ENCODE peak calls at places on chromosome 18, in six cellular contexts. One of them, this sample, is unnamed.

GRCh38 chr18:24491882-24492281 is 31.4 kb downstream of the HRH4 start:
- DNase-seq in GM20000: peak; percentile 24
- DNase-seq in HFFc6: no peak
- DNase-seq in stomach: no peak
- DNase-seq in kidney: no peak
- DNase-seq in thoracic aorta: no peak
- DNase-seq in this sample: no peak

GRCh38 chr18:47915229-47915628 is 15.2 kb downstream of the SMAD2 start:
- DNase-seq in GM20000: no peak
- DNase-seq in stomach: no peak
- DNase-seq in HFFc6: no peak
- DNase-seq in kidney: no peak
- DNase-seq in thoracic aorta: no peak
- DNase-seq in this sample: no peak

GRCh38 chr18:21513292-21513691 is 87.2 kb downstream of the ESCO1 start:
- DNase-seq in stomach: no peak
- DNase-seq in HFFc6: peak; percentile 37
- DNase-seq in GM20000: no peak
- DNase-seq in thoracic aorta: no peak
- DNase-seq in kidney: no peak
- DNase-seq in this sample: no peak

GRCh38 chr18:68436485-68436884 is 278.4 kb downstream of the TMX3 start:
- DNase-seq in kidney: no peak
- DNase-seq in GM20000: no peak
- DNase-seq in HFFc6: peak; percentile 67
- DNase-seq in stomach: no peak
- DNase-seq in thoracic aorta: no peak
- DNase-seq in this sample: no peak

GRCh38 chr18:52569492-52569891 is 229.5 kb downstream of the DCC start:
- DNase-seq in HFFc6: no peak
- DNase-seq in GM20000: no peak
- DNase-seq in stomach: no peak
- DNase-seq in thoracic aorta: no peak
- DNase-seq in kidney: no peak
- DNase-seq in this sample: no peak

GRCh38 chr18:65751145-65752085 is 603 bp downstream of the CDH7 start:
- DNase-seq in stomach: no peak
- DNase-seq in thoracic aorta: no peak
- DNase-seq in GM20000: no peak
- DNase-seq in HFFc6: no peak
- DNase-seq in kidney: peak; percentile 52
- DNase-seq in this sample: no peak

GRCh38 chr18:76252880-76253279 is 242.2 kb downstream of the ZNF516 start:
- DNase-seq in HFFc6: no peak
- DNase-seq in thoracic aorta: no peak
- DNase-seq in kidney: no peak
- DNase-seq in stomach: no peak
- DNase-seq in GM20000: no peak
- DNase-seq in this sample: no peak

GRCh38 chr18:35456181-35456850 is 41.4 kb downstream of the INO80C start:
- DNase-seq in thoracic aorta: no peak
- DNase-seq in stomach: no peak
- DNase-seq in kidney: no peak
- DNase-seq in GM20000: no peak
- DNase-seq in HFFc6: no peak
- DNase-seq in this sample: no peak

GRCh38 chr18:53947092-53947640 is 277.3 kb downstream of the MBD2 start:
- DNase-seq in kidney: no peak
- DNase-seq in thoracic aorta: no peak
- DNase-seq in HFFc6: no peak
- DNase-seq in stomach: no peak
- DNase-seq in GM20000: no peak
- DNase-seq in this sample: no peak

GRCh38 chr18:77566604-77567003 is 317.0 kb downstream of the GALR1 start:
- DNase-seq in HFFc6: no peak
- DNase-seq in stomach: no peak
- DNase-seq in GM20000: no peak
- DNase-seq in thoracic aorta: no peak
- DNase-seq in kidney: no peak
- DNase-seq in this sample: no peak

GRCh38 chr18:44625367-44625766 is 55.3 kb upstream of the SETBP1 start:
- DNase-seq in stomach: no peak
- DNase-seq in thoracic aorta: no peak
- DNase-seq in GM20000: no peak
- DNase-seq in kidney: no peak
- DNase-seq in HFFc6: no peak
- DNase-seq in this sample: no peak

GRCh38 chr18:7572837-7573236 is 5.7 kb downstream of the PTPRM start:
- DNase-seq in thoracic aorta: no peak
- DNase-seq in stomach: no peak
- DNase-seq in GM20000: no peak
- DNase-seq in kidney: no peak
- DNase-seq in HFFc6: peak; percentile 44
- DNase-seq in this sample: no peak

GRCh38 chr18:59986139-59986538 is 86.3 kb downstream of the PMAIP1 start:
- DNase-seq in HFFc6: no peak
- DNase-seq in kidney: peak; percentile 61
- DNase-seq in stomach: no peak
- DNase-seq in thoracic aorta: no peak
- DNase-seq in GM20000: no peak
- DNase-seq in this sample: no peak

GRCh38 chr18:23884712-23885375 is 129.7 kb upstream of the TTC39C start:
- DNase-seq in kidney: peak; percentile 88
- DNase-seq in GM20000: no peak
- DNase-seq in thoracic aorta: no peak
- DNase-seq in HFFc6: no peak
- DNase-seq in stomach: peak; percentile 72
- DNase-seq in this sample: no peak

GRCh38 chr18:32372381-32373061 is 98.2 kb downstream of the GAREM1 start:
- DNase-seq in kidney: no peak
- DNase-seq in stomach: peak; percentile 81
- DNase-seq in GM20000: no peak
- DNase-seq in HFFc6: no peak
- DNase-seq in thoracic aorta: no peak
- DNase-seq in this sample: no peak

GRCh38 chr18:23743733-23744333 is 54.6 kb downstream of the LAMA3 start:
- DNase-seq in kidney: no peak
- DNase-seq in thoracic aorta: no peak
- DNase-seq in HFFc6: no peak
- DNase-seq in GM20000: no peak
- DNase-seq in stomach: no peak
- DNase-seq in this sample: no peak

GRCh38 chr18:61470111-61470673 is 137.0 kb downstream of the CDH20 start:
- DNase-seq in GM20000: no peak
- DNase-seq in thoracic aorta: no peak
- DNase-seq in kidney: no peak
- DNase-seq in HFFc6: no peak
- DNase-seq in stomach: no peak
- DNase-seq in this sample: no peak

GRCh38 chr18:55458456-55459238 is 129.3 kb downstream of the TCF4 start:
- DNase-seq in GM20000: no peak
- DNase-seq in thoracic aorta: no peak
- DNase-seq in stomach: no peak
- DNase-seq in kidney: no peak
- DNase-seq in HFFc6: no peak
- DNase-seq in this sample: no peak

GRCh38 chr18:51193621-51194287 is 3.7 kb downstream of the MEX3C start:
- DNase-seq in GM20000: no peak
- DNase-seq in stomach: no peak
- DNase-seq in kidney: no peak
- DNase-seq in thoracic aorta: no peak
- DNase-seq in HFFc6: peak; percentile 72
- DNase-seq in this sample: peak; percentile 61

GRCh38 chr18:55838841-55839240 is 250.8 kb upstream of the TCF4 start:
- DNase-seq in thoracic aorta: no peak
- DNase-seq in HFFc6: peak; percentile 50
- DNase-seq in GM20000: no peak
- DNase-seq in kidney: no peak
- DNase-seq in stomach: no peak
- DNase-seq in this sample: no peak

DNA sequence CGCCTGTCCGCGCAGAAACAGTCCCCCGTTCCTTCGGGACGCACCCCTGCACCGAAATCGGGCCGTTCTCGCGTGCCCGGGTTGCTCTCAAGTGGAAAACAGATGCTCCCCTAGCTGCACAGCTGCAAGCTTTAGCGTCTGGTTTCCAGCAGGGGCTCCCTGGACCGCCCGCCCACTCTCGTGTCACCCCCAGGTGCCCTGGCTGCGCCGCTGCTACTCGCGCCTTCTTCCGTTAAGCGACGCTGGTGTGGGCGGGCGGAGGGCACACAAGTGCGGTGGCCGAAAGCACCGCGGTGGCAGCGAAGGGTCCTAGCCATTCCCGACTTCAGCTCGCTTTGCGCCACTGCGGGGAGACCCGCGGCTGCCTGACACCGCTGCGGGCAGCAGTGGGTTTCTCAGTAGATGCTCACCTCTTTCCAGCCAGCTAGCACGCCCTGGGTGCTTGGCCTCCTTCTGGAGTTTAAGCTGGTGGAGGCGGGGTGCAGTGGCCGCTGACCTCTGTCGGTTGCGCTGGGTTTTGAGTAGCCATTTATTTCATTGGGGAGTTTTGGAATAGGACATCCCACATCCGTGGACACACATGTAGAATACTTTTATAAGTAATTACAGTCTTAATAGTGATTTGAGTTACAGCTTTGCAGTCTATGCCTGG is 806 bp downstream of the ZNF407 start:
- DNase-seq in kidney: peak; percentile 88
- DNase-seq in thoracic aorta: no peak
- DNase-seq in GM20000: peak; percentile 65
- DNase-seq in stomach: peak; percentile 37
- DNase-seq in HFFc6: peak; percentile 37
- DNase-seq in this sample: no peak
- TF ChIP-seq CTCF in kidney: no peak
- TF ChIP-seq CTCF in thoracic aorta: peak; percentile 24
- TF ChIP-seq CTCF in GM20000: no peak
- TF ChIP-seq CTCF in stomach: no peak
- TF ChIP-seq CTCF in HFFc6: peak; percentile 44
- TF ChIP-seq CTCF in this sample: peak; percentile 15

DNA sequence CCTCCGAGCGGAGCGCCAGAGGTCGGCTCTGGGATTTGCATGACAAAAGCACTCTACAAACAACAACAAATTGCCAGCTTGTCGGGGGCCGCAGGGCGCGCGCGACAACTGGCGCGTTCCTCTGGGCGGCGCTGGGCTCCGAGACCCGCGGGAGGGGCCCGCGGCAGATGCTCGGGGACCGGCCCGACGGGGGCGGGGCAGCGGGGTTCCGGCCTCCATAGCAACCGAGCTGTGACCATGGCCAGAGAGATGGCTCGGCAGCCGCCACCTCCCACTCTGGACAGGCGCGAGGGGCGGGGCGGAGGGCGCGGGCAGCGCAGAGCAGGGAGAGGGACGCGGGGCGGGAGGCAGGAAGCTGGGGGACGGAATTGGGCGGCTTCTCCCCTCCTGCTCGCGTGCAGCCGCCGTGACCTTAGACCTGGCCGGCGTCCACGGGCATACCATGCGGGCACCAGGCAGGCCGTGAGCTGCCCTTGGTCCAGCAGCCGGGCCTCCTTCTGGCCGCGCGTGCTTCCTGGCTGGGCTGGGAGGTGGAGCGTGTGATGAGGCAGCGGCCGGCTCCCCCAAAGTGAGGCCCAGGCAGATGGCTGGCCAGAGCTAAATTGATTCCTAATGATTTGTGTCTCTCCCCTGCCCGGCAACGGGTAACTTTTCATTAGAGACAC is 171.5 kb downstream of the CELF4 start:
- DNase-seq in stomach: peak; percentile 42
- DNase-seq in HFFc6: peak; percentile 96
- DNase-seq in GM20000: peak; percentile 60
- DNase-seq in thoracic aorta: peak; percentile 7
- DNase-seq in kidney: peak; percentile 94
- DNase-seq in this sample: peak; percentile 93
- TF ChIP-seq CTCF in stomach: no peak
- TF ChIP-seq CTCF in HFFc6: peak; percentile 54
- TF ChIP-seq CTCF in GM20000: no peak
- TF ChIP-seq CTCF in thoracic aorta: no peak
- TF ChIP-seq CTCF in kidney: no peak
- TF ChIP-seq CTCF in this sample: no peak

DNA sequence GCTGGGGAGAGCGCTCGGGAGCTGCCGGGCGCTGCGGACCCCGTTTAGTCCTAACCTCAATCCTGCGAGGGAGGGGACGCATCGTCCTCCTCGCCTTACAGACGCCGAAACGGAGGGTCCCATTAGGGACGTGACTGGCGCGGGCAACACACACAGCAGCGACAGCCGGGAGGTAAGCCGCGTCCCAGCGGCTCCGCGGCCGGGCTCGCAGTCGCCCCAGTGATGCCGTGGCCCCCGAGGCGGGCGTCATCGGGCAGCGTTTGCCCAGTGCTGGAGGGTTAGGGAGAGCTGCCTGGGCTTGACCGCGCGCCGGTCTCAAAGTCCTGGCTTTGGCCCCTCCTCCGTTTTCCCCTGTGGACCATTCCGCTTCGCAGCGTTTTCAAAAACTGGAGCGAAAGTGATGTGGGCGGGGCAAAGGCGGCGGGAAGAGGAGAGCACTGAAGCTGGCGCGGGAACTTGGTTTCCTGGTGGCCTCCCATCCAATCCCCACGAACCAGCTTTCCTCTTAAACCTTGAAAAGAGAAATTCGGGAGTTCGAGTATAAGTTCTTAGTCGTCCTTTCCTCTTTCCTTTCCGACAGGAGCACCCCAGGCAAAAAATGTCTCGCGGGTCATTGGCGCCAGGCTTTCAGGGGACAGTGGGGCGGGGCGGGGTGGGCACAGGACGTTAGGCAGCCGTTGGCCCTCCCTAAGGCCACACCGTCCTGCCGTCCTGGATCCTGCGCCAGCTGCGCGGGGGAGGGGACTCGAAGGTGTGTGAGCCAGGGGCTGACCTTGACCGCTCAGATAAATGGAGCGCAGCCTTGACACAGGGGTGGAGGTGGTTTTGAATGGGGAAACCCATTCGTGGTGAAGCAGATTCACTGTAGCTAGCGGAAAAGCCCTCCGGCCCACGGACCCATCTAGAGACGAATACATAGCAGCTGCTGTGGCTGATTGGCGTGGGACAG is 819 bp downstream of the TYMS start:
- DNase-seq in HFFc6: peak; percentile 87
- DNase-seq in stomach: peak; percentile 84
- DNase-seq in GM20000: peak; percentile 83
- DNase-seq in kidney: peak; percentile 90
- DNase-seq in thoracic aorta: peak; percentile 45
- DNase-seq in this sample: peak; percentile 54
- TF ChIP-seq CTCF in HFFc6: no peak
- TF ChIP-seq CTCF in stomach: no peak
- TF ChIP-seq CTCF in GM20000: no peak
- TF ChIP-seq CTCF in kidney: no peak
- TF ChIP-seq CTCF in thoracic aorta: no peak
- TF ChIP-seq CTCF in this sample: no peak

DNA sequence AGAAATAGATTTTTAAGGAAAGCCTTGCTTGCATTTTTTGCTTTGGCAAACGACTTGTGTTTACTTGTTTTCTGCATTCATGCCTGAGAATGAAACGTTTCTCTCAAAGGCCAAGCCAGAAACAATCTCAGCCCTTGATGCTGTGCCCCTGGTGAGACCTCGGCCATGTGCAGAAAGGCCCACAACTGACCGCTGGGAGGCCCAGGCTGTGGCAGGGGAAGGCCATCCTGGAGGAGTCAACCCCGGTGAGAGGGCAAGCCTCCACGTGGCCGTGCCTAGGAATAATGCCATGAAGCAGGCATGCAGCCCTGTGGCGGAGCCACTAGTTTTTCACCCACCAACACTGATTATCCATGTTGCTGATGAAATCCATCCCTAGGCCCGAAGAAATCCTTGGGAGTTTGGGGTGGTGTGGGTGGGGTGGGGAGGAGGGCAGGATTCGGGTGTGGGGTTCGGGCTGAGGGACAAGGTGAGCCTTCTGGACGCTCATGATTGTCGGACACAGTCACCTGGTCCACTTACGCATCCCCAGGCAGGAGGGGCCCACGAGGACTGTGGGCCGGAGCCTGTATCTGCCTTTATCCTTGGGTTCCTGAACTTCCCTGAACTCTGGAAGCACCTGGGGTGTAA is 107.5 kb upstream of the APCDD1 start:
- DNase-seq in stomach: no peak
- DNase-seq in thoracic aorta: no peak
- DNase-seq in HFFc6: no peak
- DNase-seq in kidney: no peak
- DNase-seq in GM20000: no peak
- DNase-seq in this sample: no peak
- TF ChIP-seq CTCF in stomach: no peak
- TF ChIP-seq CTCF in thoracic aorta: no peak
- TF ChIP-seq CTCF in HFFc6: no peak
- TF ChIP-seq CTCF in kidney: no peak
- TF ChIP-seq CTCF in GM20000: no peak
- TF ChIP-seq CTCF in this sample: no peak